ENCODE peak calls at places on chromosomes 16 and 17, in nine cellular contexts. V is fibroblast of the aortic adventitia, P is B cell, O is GM12865, F is endothelial cell of umbilical vein, Q is hepatocyte, J is neural progenitor cell, H is AG04449, S is pancreas. I is an unnamed sample.

GRCh38 chr17:76196675-76197074 is 43.6 kb downstream of the RNF157 start:
- DNase-seq in V (peak; percentile 17), P (no peak), O (no peak), F (no peak), Q (no peak), J (no peak), H (no peak), S (no peak), I (peak; percentile 85)

GRCh38 chr16:53703590-53704444 is at the start of the genes FTO and RPGRIP1L:
- DNase-seq in V (peak; percentile 99), P (peak; percentile 87), O (peak; percentile 99), F (peak; percentile 100), Q (peak; percentile 98), J (peak; percentile 99), H (peak; percentile 95), S (peak; percentile 99), I (peak; percentile 99)

GRCh38 chr16:89038221-89038721 is 55.4 kb upstream of the ACSF3 start:
- DNase-seq in V (no peak), P (no peak), O (no peak), F (no peak), Q (no peak), J (no peak), H (no peak), S (peak; percentile 5), I (no peak)

GRCh38 chr17:72136692-72137550 is 16.1 kb downstream of the SOX9 start:
- DNase-seq in V (peak; percentile 35), P (no peak), O (no peak), F (no peak), Q (no peak), J (no peak), H (no peak), S (no peak), I (peak; percentile 87)

GRCh38 chr16:69906838-69907301 is 44.3 kb upstream of the CLEC18A start:
- DNase-seq in V (peak; percentile 46), P (no peak), O (no peak), F (no peak), Q (no peak), J (no peak), H (peak; percentile 59), S (no peak), I (peak; percentile 89)

GRCh38 chr17:81683584-81684441 is at the start of the genes ARL16 and HGS:
- DNase-seq in V (peak; percentile 99), P (peak; percentile 100), O (peak; percentile 99), F (peak; percentile 100), Q (peak; percentile 99), J (peak; percentile 100), H (peak; percentile 96), S (peak; percentile 97), I (peak; percentile 99)

GRCh38 chr16:18932243-18932997 is 6.2 kb upstream of the SMG1 start:
- DNase-seq in V (peak; percentile 81), P (no peak), O (no peak), F (no peak), Q (no peak), J (peak; percentile 37), H (peak; percentile 29), S (no peak), I (peak; percentile 60)

GRCh38 chr16:70159355-70160348 is 13.9 kb upstream of the CLEC18C start:
- DNase-seq in V (no peak), P (no peak), O (no peak), F (peak; percentile 2), Q (no peak), J (no peak), H (no peak), S (no peak), I (peak; percentile 45)

GRCh38 chr16:75758215-75758614 is 31.9 kb upstream of the CPHXL start:
- DNase-seq in V (peak; percentile 49), P (no peak), O (peak; percentile 20), F (no peak), Q (no peak), J (no peak), H (no peak), S (no peak), I (peak; percentile 78)

GRCh38 chr17:42071810-42072209 is 21.4 kb upstream of the C17orf113 start:
- DNase-seq in V (no peak), P (no peak), O (no peak), F (no peak), Q (no peak), J (no peak), H (no peak), S (no peak), I (no peak)

GRCh38 chr17:55254375-55254774 is 10.4 kb upstream of the HLF start:
- DNase-seq in V (no peak), P (no peak), O (no peak), F (no peak), Q (no peak), J (no peak), H (no peak), S (no peak), I (no peak)

GRCh38 chr16:3121843-3122467 is 9.6 kb downstream of the ZNF205 start:
- DNase-seq in V (no peak), P (no peak), O (no peak), F (no peak), Q (no peak), J (no peak), H (no peak), S (no peak), I (no peak)

GRCh38 chr17:65423346-65424140 is 137.9 kb downstream of the AXIN2 start:
- DNase-seq in V (no peak), P (no peak), O (no peak), F (no peak), Q (no peak), J (no peak), H (no peak), S (no peak), I (no peak)

GRCh38 chr17:45230410-45230786 is 8.7 kb downstream of the FMNL1 start:
- DNase-seq in V (no peak), P (peak; percentile 21), O (no peak), F (no peak), Q (no peak), J (no peak), H (no peak), S (no peak), I (no peak)

DNA sequence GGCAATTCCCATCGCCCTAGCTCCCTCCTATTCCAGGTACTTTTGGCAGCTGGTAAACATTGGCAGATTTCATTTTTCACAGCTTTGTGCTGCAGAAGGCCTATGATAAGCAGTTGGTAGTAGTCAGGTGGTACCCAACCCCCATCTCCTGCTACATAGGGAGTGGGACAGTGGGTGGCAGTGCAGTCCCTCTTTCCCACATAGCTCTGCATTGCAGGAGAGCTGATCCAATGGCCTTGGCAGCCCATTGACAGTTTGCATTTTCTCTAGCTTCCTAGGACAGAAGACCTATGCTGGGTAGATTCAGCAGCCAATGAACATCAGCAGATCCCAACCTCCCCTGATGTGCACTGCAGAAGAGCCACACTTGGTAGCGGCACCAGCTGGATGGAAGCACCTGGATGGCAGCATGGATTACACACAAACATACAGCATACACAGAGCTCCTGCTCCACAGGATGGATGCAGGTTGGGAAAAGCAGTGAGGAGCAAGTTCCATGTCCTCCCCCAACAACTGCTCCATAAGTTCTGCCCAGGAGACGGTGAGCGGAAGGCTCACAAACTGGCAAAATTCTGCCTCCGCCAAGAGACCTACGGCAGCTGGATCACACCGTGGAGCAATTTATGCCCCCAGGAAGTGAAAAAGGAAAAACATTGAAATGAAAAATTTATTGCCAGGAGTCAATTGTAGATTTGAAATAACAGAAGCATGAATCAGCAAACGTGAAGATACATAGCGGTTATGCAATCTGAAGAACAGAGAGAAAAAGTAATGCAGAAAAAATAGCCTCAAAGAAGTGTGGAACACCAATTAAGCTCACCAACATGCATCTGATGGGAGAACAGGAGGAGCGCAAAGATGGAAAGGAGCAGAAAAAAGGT is 95.7 kb downstream of the CACNG1 start:
- DNase-seq in V (peak; percentile 39), P (no peak), O (no peak), F (no peak), Q (no peak), J (peak; percentile 23), H (no peak), S (peak; percentile 57), I (peak; percentile 34)
- TF ChIP-seq CTCF in V (no peak), P (no peak), O (no peak), F (no peak), Q (no peak), J (peak; percentile 22), H (no peak), S (peak; percentile 19), I (no peak)

DNA sequence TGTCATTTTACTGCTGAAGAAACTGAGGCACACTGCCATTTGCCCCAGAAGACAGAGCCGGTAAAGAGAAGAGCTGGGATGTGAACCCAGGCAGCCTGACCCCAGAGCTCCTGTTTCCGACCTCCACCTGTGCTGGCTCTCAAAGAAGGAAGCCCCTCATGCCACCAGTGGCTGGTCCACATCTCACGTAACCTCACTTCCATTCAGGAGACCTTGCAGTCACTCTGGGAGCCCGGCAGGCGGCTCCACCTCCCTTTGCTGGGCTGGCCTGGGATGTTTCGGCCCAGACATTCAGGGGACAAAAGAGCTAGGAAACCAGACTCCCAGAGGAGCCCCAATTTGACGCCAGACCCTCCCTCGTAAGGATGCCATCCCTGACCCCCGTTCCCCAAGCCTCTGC is 2.9 kb downstream of the TAF1C start:
- DNase-seq in V (no peak), P (no peak), O (no peak), F (peak; percentile 51), Q (no peak), J (no peak), H (no peak), S (no peak), I (no peak)
- TF ChIP-seq CTCF in V (peak; percentile 61), P (no peak), O (no peak), F (peak; percentile 80), Q (no peak), J (peak; percentile 13), H (no peak), S (no peak), I (peak; percentile 37)

DNA sequence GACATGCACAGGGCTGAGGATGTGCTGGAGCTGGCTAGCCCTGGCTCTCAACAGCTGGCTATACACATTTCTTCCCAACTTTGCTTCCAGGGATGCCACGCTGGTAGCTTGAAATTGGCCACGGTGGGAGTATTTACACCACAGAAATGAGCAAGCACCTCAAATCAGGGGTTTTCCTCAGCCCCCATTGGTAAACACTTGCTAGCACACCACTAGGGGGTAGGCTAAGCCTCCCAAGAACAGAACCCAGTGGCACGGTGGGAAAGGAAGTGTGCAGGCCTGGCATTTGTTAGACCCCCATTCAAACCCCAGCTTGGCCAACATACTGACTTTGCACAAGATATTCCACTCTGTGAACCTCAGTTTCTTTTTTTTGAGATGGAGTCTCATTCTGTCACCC is 12.9 kb downstream of the DRC3 start:
- DNase-seq in V (no peak), P (no peak), O (peak; percentile 44), F (no peak), Q (no peak), J (no peak), H (no peak), S (no peak), I (peak; percentile 16)
- TF ChIP-seq CTCF in V (peak; percentile 16), P (no peak), O (peak; percentile 46), F (peak; percentile 41), Q (no peak), J (peak; percentile 25), H (peak; percentile 15), S (no peak), I (peak; percentile 28)

DNA sequence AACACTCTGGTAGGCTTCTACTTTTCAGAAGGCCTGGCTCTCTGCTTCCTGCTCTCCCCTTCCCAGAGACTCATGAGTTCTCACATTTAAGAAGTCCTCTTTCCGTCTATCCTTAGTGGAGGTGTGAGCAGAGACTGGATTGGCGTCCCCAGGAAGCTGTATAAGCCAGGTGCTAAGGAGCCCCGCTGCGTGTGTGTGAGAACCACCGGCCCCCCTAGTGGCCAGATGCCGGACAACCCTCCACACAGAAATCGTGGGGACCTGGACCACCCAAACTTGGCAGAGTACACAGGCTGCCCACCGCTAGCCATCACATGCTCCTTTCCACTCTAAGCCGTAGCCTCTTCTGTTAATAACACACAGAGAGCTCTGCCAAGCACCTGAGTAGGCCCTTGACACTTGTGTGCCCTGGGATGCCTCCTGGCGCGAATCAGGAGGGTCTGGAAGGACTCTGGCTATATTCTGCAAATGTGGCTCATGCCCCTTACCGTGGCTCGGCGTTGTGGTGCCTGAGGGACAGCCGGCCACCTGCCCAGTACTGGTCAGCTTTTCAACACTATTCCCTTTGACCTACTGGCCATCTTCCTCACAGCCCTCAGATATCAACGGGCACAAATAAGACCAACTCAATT is 13.9 kb downstream of the CYB5D2 start:
- DNase-seq in V (no peak), P (no peak), O (no peak), F (no peak), Q (no peak), J (peak; percentile 29), H (no peak), S (no peak), I (no peak)
- TF ChIP-seq CTCF in V (no peak), P (no peak), O (peak; percentile 7), F (peak; percentile 21), Q (no peak), J (peak; percentile 38), H (no peak), S (no peak), I (no peak)

I was measured in fibroblast of mammary gland.